ENCODE peak calls at places on chromosomes 16 and 17, in five cellular contexts. T is aorta, J is lung, D is thoracic aorta, E is Panc1. A is an unnamed sample.
A peak's percentile ranks its signal among the peaks of the same experiment; 100 is the strongest.

GRCh38 chr16:11734025-11734652 is 8.5 kb downstream of the TXNDC11 start:
- DNase-seq in T (no peak), J (no peak), D (no peak), E (no peak), A (no peak)

GRCh38 chr17:69609495-69610315 is 195.2 kb downstream of the MAP2K6 start:
- DNase-seq in T (no peak), J (no peak), D (no peak), E (no peak), A (no peak)

GRCh38 chr16:84357191-84357651 is 11.1 kb upstream of the ATP2C2 start:
- DNase-seq in T (no peak), J (no peak), D (no peak), E (no peak), A (peak; percentile 87)

GRCh38 chr16:11016993-11017392 is 72.6 kb downstream of the CLEC16A start:
- DNase-seq in T (no peak), J (peak; percentile 60), D (no peak), E (no peak), A (peak; percentile 39)

GRCh38 chr17:77948690-77949114 is 9.8 kb upstream of the TNRC6C start:
- DNase-seq in T (no peak), J (no peak), D (no peak), E (no peak), A (peak; percentile 42)

GRCh38 chr17:48603959-48604769 is 622 bp downstream of the HOXB6 start:
- DNase-seq in T (peak; percentile 77), J (no peak), D (no peak), E (no peak), A (peak; percentile 73)

GRCh38 chr17:47203984-47204721 is 5.0 kb upstream of the MYL4 start:
- DNase-seq in T (no peak), J (no peak), D (no peak), E (no peak), A (peak; percentile 29)

GRCh38 chr17:61323015-61323379 is 76.6 kb upstream of the TBX2 start:
- DNase-seq in T (no peak), J (no peak), D (no peak), E (no peak), A (no peak)

GRCh38 chr16:68737046-68737729 is at the start of gene CDH1:
- DNase-seq in T (peak; percentile 47), J (peak; percentile 93), D (no peak), E (no peak), A (no peak)

GRCh38 chr16:89442990-89443726 is 47.2 kb downstream of the ANKRD11 start:
- DNase-seq in T (peak; percentile 70), J (peak; percentile 74), D (no peak), E (no peak), A (no peak)

GRCh38 chr16:84084570-84085270 is 32.0 kb downstream of the MBTPS1 start:
- DNase-seq in T (peak; percentile 61), J (peak; percentile 65), D (no peak), E (peak; percentile 57), A (peak; percentile 68)

GRCh38 chr17:47239663-47240374 is 13.8 kb upstream of the ITGB3 start:
- DNase-seq in T (peak; percentile 94), J (peak; percentile 62), D (peak; percentile 93), E (peak; percentile 87), A (peak; percentile 99)

GRCh38 chr16:17972460-17972943 is 364.0 kb downstream of the NPIPA8 start:
- DNase-seq in T (no peak), J (no peak), D (no peak), E (no peak), A (no peak)

GRCh38 chr16:68743664-68744063 is 6.6 kb downstream of the CDH1 start:
- DNase-seq in T (no peak), J (no peak), D (no peak), E (no peak), A (no peak)

GRCh38 chr17:12665263-12666210 is at the start of gene MYOCD:
- DNase-seq in T (peak; percentile 74), J (no peak), D (peak; percentile 8), E (no peak), A (peak; percentile 63)

GRCh38 chr17:37702605-37703004 is 42.3 kb downstream of the HNF1B start:
- DNase-seq in T (no peak), J (no peak), D (no peak), E (no peak), A (no peak)

GRCh38 chr16:55778718-55779117 is 54.2 kb downstream of the CES1 start:
- DNase-seq in T (no peak), J (no peak), D (no peak), E (no peak), A (no peak)
- H3K4me1 ChIP-seq in T (no peaks in the 10 kb centered on the region), J (no peaks in the 10 kb centered on the region), D (no peaks in the 10 kb centered on the region), E (no peaks in the 10 kb centered on the region), A (no peaks in the 10 kb centered on the region)

GRCh38 chr16:35750157-35750689 is 2290.8 kb downstream of the TP53TG3F start:
- DNase-seq in T (no peak), J (peak; percentile 24), D (no peak), E (no peak), A (no peak)

GRCh38 chr16:35752012-35752772 is 2292.8 kb downstream of the TP53TG3F start:
- DNase-seq in T (no peak), J (peak; percentile 22), D (no peak), E (no peak), A (no peak)

GRCh38 chr16:35751191-35751941 is 2292.0 kb downstream of the TP53TG3F start:
- DNase-seq in T (no peak), J (peak; percentile 25), D (no peak), E (no peak), A (no peak)

GRCh38 chr16:35749253-35750141 is 2290.1 kb downstream of the TP53TG3F start:
- DNase-seq in T (no peak), J (peak; percentile 26), D (no peak), E (no peak), A (no peak)

DNA sequence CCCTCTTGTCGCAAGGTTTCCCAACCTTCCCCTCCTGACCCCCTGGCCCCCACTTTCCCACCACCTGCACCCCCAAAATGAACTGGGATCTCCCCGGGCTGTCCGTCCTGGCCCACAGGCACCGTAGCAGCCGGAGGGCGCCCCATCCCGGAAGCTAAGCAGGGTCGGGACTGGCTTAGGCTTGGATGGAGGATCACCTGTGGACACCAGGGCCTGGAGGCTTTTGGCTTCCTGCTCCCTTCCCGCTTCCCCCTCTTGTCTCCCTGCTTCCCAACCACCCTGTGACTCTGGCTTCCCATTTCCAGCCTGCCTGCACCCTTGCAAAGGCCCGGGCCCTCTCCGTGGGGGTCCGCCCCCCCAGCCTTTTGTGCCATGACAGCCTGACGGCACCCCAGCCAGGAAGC is 2291.3 kb downstream of the TP53TG3F start:
- DNase-seq in T (no peak), J (no peak), D (no peak), E (no peak), A (no peak)
- H3K9me3 ChIP-seq in T (no peaks in the 10 kb centered on the region), J (peaks cover 54% of the 10 kb centered on the region), D (no peaks in the 10 kb centered on the region), E (no peaks in the 10 kb centered on the region), A (no peaks in the 10 kb centered on the region)

GRCh38 chr16:2341456-2342447 is 1.2 kb upstream of the ABCA3 start:
- DNase-seq in T (peak; percentile 60), J (no peak), D (no peak), E (no peak), A (no peak)
- H3K4me3 ChIP-seq in T (no peak overlapping the region), J (no peak overlapping the region), D (peak overlapping the region; percentile 25), E (no peak overlapping the region), A (no peak overlapping the region)

DNA sequence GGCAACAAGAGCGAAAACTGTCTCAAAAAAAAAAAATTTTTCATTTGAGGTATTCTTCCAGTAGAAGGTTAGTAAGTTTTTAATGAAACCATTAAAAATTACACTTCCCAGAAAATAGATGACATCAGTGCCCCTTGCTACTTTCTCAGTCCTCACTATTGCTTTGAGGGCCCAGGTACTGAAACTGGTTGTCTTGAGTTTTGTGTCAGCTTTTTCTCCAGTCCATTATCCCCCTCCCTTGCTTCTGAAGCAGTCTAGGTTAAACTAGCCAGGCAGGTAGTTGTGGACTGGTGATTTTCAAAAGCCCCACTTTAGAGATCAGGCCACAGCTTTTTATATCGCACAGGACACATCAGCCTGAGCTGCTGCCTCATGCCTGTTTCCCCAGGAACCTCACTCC is 10.9 kb downstream of the SMCR8 start:
- DNase-seq in T (no peak), J (no peak), D (no peak), E (no peak), A (no peak)
- H3K4me1 ChIP-seq in T (no peaks in the 10 kb centered on the region), J (no peaks in the 10 kb centered on the region), D (no peaks in the 10 kb centered on the region), E (no peaks in the 10 kb centered on the region), A (no peaks in the 10 kb centered on the region)

GRCh38 chr16:5874899-5875298 is 777.3 kb upstream of the EEF2KMT start:
- DNase-seq in T (no peak), J (no peak), D (no peak), E (no peak), A (no peak)

GRCh38 chr16:5870886-5871715 is 773.5 kb upstream of the EEF2KMT start:
- DNase-seq in T (no peak), J (no peak), D (no peak), E (no peak), A (no peak)

GRCh38 chr16:5873221-5873620 is 775.6 kb upstream of the EEF2KMT start:
- DNase-seq in T (no peak), J (no peak), D (no peak), E (no peak), A (no peak)

DNA sequence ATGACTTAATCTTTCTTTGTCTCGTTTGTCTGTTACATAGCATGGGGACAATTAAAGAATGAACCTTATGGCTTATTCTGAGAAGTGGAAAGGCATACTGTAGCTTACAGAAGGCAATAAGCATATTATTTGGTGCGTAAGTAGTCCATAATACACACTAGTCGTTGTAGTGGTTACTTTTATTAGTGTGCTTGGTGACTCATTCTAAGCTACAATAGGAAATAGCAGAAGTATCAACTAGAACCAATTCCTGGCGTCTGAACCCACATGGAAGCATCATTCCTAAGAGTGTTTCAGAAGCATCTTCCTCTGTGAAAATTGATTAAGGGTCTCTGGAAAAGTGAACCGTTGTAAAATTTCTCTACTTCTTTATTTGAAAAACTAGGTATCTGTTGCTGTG is 777.8 kb upstream of the EEF2KMT start:
- DNase-seq in T (no peak), J (no peak), D (no peak), E (no peak), A (no peak)
- H3K9me3 ChIP-seq in T (no peaks in the 10 kb centered on the region), J (no peaks in the 10 kb centered on the region), D (no peaks in the 10 kb centered on the region), E (no peaks in the 10 kb centered on the region), A (no peaks in the 10 kb centered on the region)

GRCh38 chr16:87951550-87952538 is 610 bp downstream of the BANP start:
- DNase-seq in T (peak; percentile 62), J (no peak), D (no peak), E (no peak), A (peak; percentile 57)

GRCh38 chr16:87953308-87954208 is 2.3 kb downstream of the BANP start:
- DNase-seq in T (no peak), J (no peak), D (no peak), E (no peak), A (no peak)

GRCh38 chr16:87954361-87954760 is 3.1 kb downstream of the BANP start:
- DNase-seq in T (peak; percentile 79), J (no peak), D (no peak), E (no peak), A (no peak)

GRCh38 chr16:87950765-87951549 is at the start of gene BANP:
- DNase-seq in T (peak; percentile 99), J (peak; percentile 98), D (peak; percentile 90), E (peak; percentile 89), A (peak; percentile 99)

DNA sequence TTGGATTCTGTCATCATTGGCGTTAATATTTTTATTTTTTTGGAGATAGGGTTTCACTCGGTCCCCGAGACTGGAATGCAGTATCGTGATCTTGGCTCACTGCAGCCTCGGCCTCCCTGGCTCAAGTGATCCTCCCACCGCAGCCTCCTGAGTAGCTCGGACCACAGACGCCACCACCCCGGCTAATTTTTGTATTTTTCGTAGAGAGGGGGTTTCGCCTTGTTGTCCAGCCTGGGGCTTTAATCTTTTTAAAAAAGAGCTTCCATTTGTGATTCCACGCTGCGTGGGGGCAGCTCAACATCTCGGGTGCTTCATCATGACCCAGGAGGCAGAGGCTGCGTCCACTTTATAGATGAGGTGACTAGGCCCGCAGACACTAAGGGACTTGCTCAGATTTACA is 1.5 kb downstream of the BANP start:
- DNase-seq in T (no peak), J (no peak), D (no peak), E (no peak), A (no peak)
- H3K4me3 ChIP-seq in T (no peak overlapping the region), J (no peak overlapping the region), D (peak overlapping the region; percentile 84), E (peak overlapping the region; percentile 79), A (peak overlapping the region; percentile 96)

GRCh38 chr17:56447166-56447565 is 146.3 kb upstream of the NOG start:
- DNase-seq in T (no peak), J (no peak), D (no peak), E (no peak), A (no peak)
- H3K4me1 ChIP-seq in T (no peaks in the 10 kb centered on the region), J (no peaks in the 10 kb centered on the region), D (no peaks in the 10 kb centered on the region), E (no peaks in the 10 kb centered on the region), A (peaks cover 11% of the 10 kb centered on the region)

A was measured in SJSA1.